ENCODE peak calls at places on chromosomes 7 and 10, in nine cellular contexts. Z, B, Y, G, U, T, D, F and E are unnamed samples.

GRCh38 chr10:123007558-123008378 is 827 bp downstream of the IKZF5 start:
- DNase-seq in Z (peak), B (no peak), Y (peak), G (peak), U (peak), T (no peak), D (peak), F (peak), E (peak)

GRCh38 chr7:158829021-158829341 is 328 bp downstream of the ESYT2 start:
- DNase-seq in Z (peak), B (peak), Y (peak), G (peak), U (peak), T (no peak), D (peak), F (peak), E (no peak)

GRCh38 chr10:70549351-70549961 is 53.1 kb downstream of the PRF1 start:
- DNase-seq in Z (no peak), B (no peak), Y (no peak), G (no peak), U (no peak), T (no peak), D (no peak), F (no peak), E (no peak)

GRCh38 chr10:121288864-121289659 is 309.2 kb downstream of the FGFR2 start:
- DNase-seq in Z (no peak), B (no peak), Y (no peak), G (no peak), U (no peak), T (no peak), D (no peak), F (no peak), E (no peak)

GRCh38 chr7:116443101-116443523 is 56.4 kb upstream of the CAV2 start:
- DNase-seq in Z (no peak), B (no peak), Y (no peak), G (no peak), U (no peak), T (no peak), D (peak), F (no peak), E (no peak)

GRCh38 chr7:40948239-40948638 is 754.7 kb downstream of the INHBA start:
- DNase-seq in Z (no peak), B (no peak), Y (no peak), G (no peak), U (no peak), T (no peak), D (no peak), F (no peak), E (no peak)

GRCh38 chr7:75579899-75580298 is 87.8 kb downstream of the SPDYE5 start:
- DNase-seq in Z (no peak), B (no peak), Y (no peak), G (no peak), U (no peak), T (peak), D (no peak), F (no peak), E (no peak)

GRCh38 chr10:27319752-27320561 is 79.4 kb upstream of the ACBD5 start:
- DNase-seq in Z (no peak), B (no peak), Y (peak), G (no peak), U (peak), T (peak), D (peak), F (no peak), E (peak)

GRCh38 chr10:88810196-88810961 is 7.8 kb downstream of the LIPM start:
- DNase-seq in Z (peak), B (peak), Y (peak), G (peak), U (no peak), T (no peak), D (peak), F (no peak), E (no peak)

GRCh38 chr10:1632141-1632540 is 105.2 kb downstream of the ADARB2 start:
- DNase-seq in Z (no peak), B (no peak), Y (no peak), G (no peak), U (no peak), T (no peak), D (no peak), F (no peak), E (no peak)

GRCh38 chr10:117255835-117256460 is 15.0 kb downstream of the SLC18A2 start:
- DNase-seq in Z (no peak), B (no peak), Y (no peak), G (no peak), U (no peak), T (no peak), D (no peak), F (no peak), E (no peak)

GRCh38 chr10:121910673-121911420 is 17.0 kb downstream of the ATE1 start:
- DNase-seq in Z (no peak), B (no peak), Y (no peak), G (no peak), U (no peak), T (no peak), D (peak), F (no peak), E (no peak)

GRCh38 chr7:23864984-23865383 is 155.0 kb downstream of the STK31 start:
- DNase-seq in Z (no peak), B (no peak), Y (no peak), G (no peak), U (no peak), T (no peak), D (peak), F (no peak), E (no peak)